ENCODE peak calls at places on chromosome 1, in nine cellular contexts. P is mammary epithelial cell; S is cardiac muscle cell; K is sigmoid colon; T is CD8-positive, alpha-beta T cell; H is transverse colon; I is ovary; J is endodermal cell; C is A549. W is an unnamed sample.

GRCh38 chr1:218034464-218034863 is 250.6 kb upstream of the RRP15 start:
- DNase-seq in P (no peak), S (no peak), K (no peak), T (no peak), H (no peak), I (no peak), J (peak; percentile 85), C (no peak), W (no peak)

GRCh38 chr1:66239834-66240233 is 294.1 kb upstream of the SGIP1 start:
- DNase-seq in P (no peak), S (no peak), K (no peak), T (no peak), H (no peak), I (no peak), J (peak; percentile 52), C (peak; percentile 35), W (no peak)

GRCh38 chr1:58437623-58438022 is 108.9 kb downstream of the OMA1 start:
- DNase-seq in P (no peak), S (no peak), K (no peak), T (no peak), H (no peak), I (no peak), J (no peak), C (no peak), W (no peak)

GRCh38 chr1:56508523-56508983 is 70.8 kb downstream of the PLPP3 start:
- DNase-seq in P (peak; percentile 58), S (no peak), K (peak; percentile 76), T (no peak), H (peak; percentile 79), I (no peak), J (no peak), C (peak; percentile 18), W (no peak)

GRCh38 chr1:234260578-234260977 is 112.7 kb upstream of the COA6 start:
- DNase-seq in P (peak; percentile 75), S (no peak), K (no peak), T (no peak), H (no peak), I (no peak), J (no peak), C (no peak), W (peak; percentile 25)

GRCh38 chr1:88701275-88701674 is 17.2 kb downstream of the PKN2 start:
- DNase-seq in P (no peak), S (no peak), K (no peak), T (no peak), H (no peak), I (no peak), J (no peak), C (no peak), W (no peak)

GRCh38 chr1:104706631-104707147 is 957.0 kb downstream of the AMY1C start:
- DNase-seq in P (no peak), S (no peak), K (no peak), T (no peak), H (no peak), I (no peak), J (no peak), C (peak; percentile 78), W (no peak)

GRCh38 chr1:209485167-209485566 is 98.3 kb upstream of the CAMK1G start:
- DNase-seq in P (peak; percentile 96), S (no peak), K (no peak), T (no peak), H (no peak), I (no peak), J (no peak), C (peak; percentile 2), W (no peak)

GRCh38 chr1:28173980-28174297 is 2.6 kb downstream of the PTAFR start:
- DNase-seq in P (no peak), S (no peak), K (no peak), T (no peak), H (no peak), I (no peak), J (no peak), C (no peak), W (no peak)

GRCh38 chr1:28173151-28173979 is 3.1 kb downstream of the PTAFR start:
- DNase-seq in P (no peak), S (peak; percentile 21), K (no peak), T (no peak), H (no peak), I (no peak), J (peak; percentile 66), C (no peak), W (no peak)

GRCh38 chr1:28178690-28179485 is 2.4 kb upstream of the PTAFR start:
- DNase-seq in P (no peak), S (no peak), K (no peak), T (no peak), H (no peak), I (no peak), J (no peak), C (no peak), W (no peak)

GRCh38 chr1:28180310-28181305 is 4.1 kb upstream of the PTAFR start:
- DNase-seq in P (no peak), S (no peak), K (no peak), T (no peak), H (no peak), I (no peak), J (no peak), C (no peak), W (no peak)

GRCh38 chr1:28176492-28177470 is at the start of gene PTAFR:
- DNase-seq in P (no peak), S (no peak), K (no peak), T (no peak), H (peak; percentile 41), I (no peak), J (no peak), C (no peak), W (no peak)
- H3K4me1 ChIP-seq in P (no peaks in the 10 kb centered on the region), S (peaks cover 6% of the 10 kb centered on the region), K (no peaks in the 10 kb centered on the region), T (peaks cover 19% of the 10 kb centered on the region), H (no peaks in the 10 kb centered on the region), I (no peaks in the 10 kb centered on the region), J (peaks cover 4% of the 10 kb centered on the region), C (no peaks in the 10 kb centered on the region), W (peaks cover 10% of the 10 kb centered on the region)

DNA sequence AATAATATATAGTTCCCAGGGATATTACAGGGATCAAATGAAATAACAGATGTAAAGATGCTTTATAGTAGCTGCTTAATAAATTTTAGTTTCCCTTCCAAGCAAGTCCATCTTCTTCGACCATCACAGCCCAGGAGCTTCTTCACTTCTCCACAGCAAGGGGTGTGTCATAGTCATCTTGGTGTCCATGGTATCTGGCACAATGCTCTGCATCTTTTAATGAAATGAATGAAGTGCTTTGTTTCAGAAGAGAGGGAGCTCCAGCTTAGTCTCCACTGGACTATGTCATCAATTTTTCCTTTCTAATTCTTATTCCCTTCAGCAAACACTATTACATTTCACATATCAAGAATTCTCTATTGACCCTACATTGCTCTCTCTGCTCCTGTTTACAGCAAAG is 4.9 kb upstream of the MACF1 start:
- DNase-seq in P (no peak), S (no peak), K (no peak), T (no peak), H (no peak), I (no peak), J (no peak), C (no peak), W (no peak)
- H3K27ac ChIP-seq in P (no peak overlapping the region), S (no peak overlapping the region), K (peak overlapping the region; percentile 36), T (no peak overlapping the region), H (no peak overlapping the region), I (peak overlapping the region; percentile 7), J (no peak overlapping the region), C (no peak overlapping the region), W (peak overlapping the region; percentile 18)

GRCh38 chr1:207883660-207884245 is 27.2 kb downstream of the CD34 start:
- DNase-seq in P (no peak), S (no peak), K (no peak), T (no peak), H (no peak), I (no peak), J (peak; percentile 19), C (no peak), W (no peak)
- H3K4me1 ChIP-seq in P (peaks cover 3% of the 10 kb centered on the region), S (no peaks in the 10 kb centered on the region), K (peaks cover 9% of the 10 kb centered on the region), T (peaks cover 26% of the 10 kb centered on the region), H (peaks cover 5% of the 10 kb centered on the region), I (peaks cover 2% of the 10 kb centered on the region), J (no peaks in the 10 kb centered on the region), C (no peaks in the 10 kb centered on the region), W (no peaks in the 10 kb centered on the region)

DNA sequence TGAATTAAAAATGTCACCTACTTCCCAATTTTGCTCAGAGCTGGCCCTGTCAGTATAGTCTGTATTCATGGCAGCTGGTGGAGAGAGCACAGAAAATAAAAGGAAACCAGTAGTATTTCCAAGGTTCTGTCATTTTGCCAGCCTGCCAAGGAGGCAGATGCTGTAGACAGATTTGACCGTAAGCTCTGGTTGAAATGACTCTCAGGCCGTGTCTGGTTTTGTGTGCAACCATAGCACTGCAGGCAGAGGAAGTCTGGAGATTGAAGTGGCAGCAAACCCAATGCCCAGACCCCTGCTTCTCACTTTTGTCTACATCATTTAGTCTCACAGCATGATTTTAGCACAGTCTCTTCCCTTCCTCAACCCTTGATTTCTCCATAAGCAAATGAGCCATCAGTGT is 291.7 kb downstream of the PAPPA2 start:
- DNase-seq in P (no peak), S (no peak), K (no peak), T (no peak), H (no peak), I (no peak), J (no peak), C (no peak), W (no peak)
- H3K27ac ChIP-seq in P (no peak overlapping the region), S (no peak overlapping the region), K (no peak overlapping the region), T (no peak overlapping the region), H (no peak overlapping the region), I (no peak overlapping the region), J (no peak overlapping the region), C (no peak overlapping the region), W (no peak overlapping the region)

DNA sequence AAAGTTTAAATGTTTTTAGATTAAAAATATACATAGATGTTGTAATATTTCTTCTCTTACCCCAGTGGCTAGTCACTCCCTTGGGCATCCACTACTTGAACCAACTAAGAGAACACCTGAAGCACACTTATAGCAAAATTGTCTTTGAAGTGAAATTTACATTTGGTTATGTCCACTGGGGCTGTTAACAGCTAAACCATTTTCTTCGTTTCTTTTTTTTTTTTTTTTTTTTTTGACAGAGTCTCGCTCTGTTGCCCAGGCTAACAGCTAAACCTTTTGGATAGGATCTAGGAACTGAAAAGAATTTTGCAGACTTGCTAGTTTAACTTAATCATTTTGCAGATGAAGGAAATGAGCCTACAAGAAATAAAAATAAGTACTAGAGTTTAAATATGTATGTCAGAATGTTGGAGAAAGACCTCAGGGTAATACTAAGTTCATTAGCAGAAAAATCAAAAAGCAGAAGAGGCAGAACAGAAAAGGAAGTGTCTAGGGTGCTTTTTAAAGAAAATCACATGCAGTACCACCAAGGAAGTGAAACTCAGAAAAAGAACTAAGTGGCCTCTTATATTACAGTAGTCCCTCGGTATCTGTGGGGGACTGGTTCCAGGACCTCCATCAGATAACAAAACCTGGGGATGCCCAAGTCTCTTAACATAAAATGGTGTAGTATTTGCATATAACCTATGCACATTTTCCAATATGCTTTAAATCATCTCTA is 11.8 kb downstream of the DRAM2 start:
- DNase-seq in P (no peak), S (no peak), K (no peak), T (no peak), H (no peak), I (no peak), J (no peak), C (no peak), W (no peak)
- H3K4me1 ChIP-seq in P (no peaks in the 10 kb centered on the region), S (no peaks in the 10 kb centered on the region), K (no peaks in the 10 kb centered on the region), T (peaks cover 4% of the 10 kb centered on the region), H (no peaks in the 10 kb centered on the region), I (no peaks in the 10 kb centered on the region), J (no peaks in the 10 kb centered on the region), C (no peaks in the 10 kb centered on the region), W (no peaks in the 10 kb centered on the region)

GRCh38 chr1:23395162-23395724 is 25.6 kb upstream of the ZNF436 start:
- DNase-seq in P (no peak), S (peak; percentile 82), K (no peak), T (no peak), H (no peak), I (no peak), J (peak; percentile 78), C (no peak), W (no peak)
- H3K27ac ChIP-seq in P (no peak overlapping the region), S (peak overlapping the region; percentile 94), K (peak overlapping the region; percentile 73), T (no peak overlapping the region), H (peak overlapping the region; percentile 73), I (peak overlapping the region; percentile 95), J (peak overlapping the region; percentile 66), C (no peak overlapping the region), W (no peak overlapping the region)

GRCh38 chr1:228142616-228143203 is 2.6 kb downstream of the GUK1 start:
- DNase-seq in P (no peak), S (no peak), K (no peak), T (no peak), H (no peak), I (peak; percentile 33), J (peak; percentile 26), C (no peak), W (no peak)
- H3K4me1 ChIP-seq in P (peaks cover 30% of the 10 kb centered on the region), S (peaks cover 10% of the 10 kb centered on the region), K (peaks cover 39% of the 10 kb centered on the region), T (peaks cover 41% of the 10 kb centered on the region), H (peaks cover 18% of the 10 kb centered on the region), I (peaks cover 16% of the 10 kb centered on the region), J (peaks cover 3% of the 10 kb centered on the region), C (peaks cover 14% of the 10 kb centered on the region), W (peaks cover 13% of the 10 kb centered on the region)

W was measured in Panc1.